ENCODE peak calls at places on chromosomes 2 and 18, in five cellular contexts. One of them, this sample, is unnamed.

GRCh38 chr2:30236591-30237245 is 5.4 kb downstream of the LBH start:
- DNase-seq in Karpas-422: no peak
- DNase-seq in neural progenitor cell: no peak
- DNase-seq in SK-N-SH: no peak
- DNase-seq in neuronal stem cell: no peak
- DNase-seq in this sample: no peak

GRCh38 chr2:196153480-196153879 is 17.9 kb downstream of the STK17B start:
- DNase-seq in Karpas-422: no peak
- DNase-seq in neural progenitor cell: no peak
- DNase-seq in SK-N-SH: no peak
- DNase-seq in neuronal stem cell: no peak
- DNase-seq in this sample: no peak

GRCh38 chr2:2646312-2647051 is 315.4 kb upstream of the MYT1L start:
- DNase-seq in Karpas-422: no peak
- DNase-seq in neural progenitor cell: peak
- DNase-seq in SK-N-SH: peak
- DNase-seq in neuronal stem cell: no peak
- DNase-seq in this sample: no peak

GRCh38 chr18:44098551-44099098 is 582.1 kb upstream of the SETBP1 start:
- DNase-seq in Karpas-422: peak
- DNase-seq in neural progenitor cell: peak
- DNase-seq in SK-N-SH: no peak
- DNase-seq in neuronal stem cell: no peak
- DNase-seq in this sample: peak

GRCh38 chr2:120596990-120597594 is 138.6 kb upstream of the GLI2 start:
- DNase-seq in Karpas-422: no peak
- DNase-seq in neural progenitor cell: peak
- DNase-seq in SK-N-SH: no peak
- DNase-seq in neuronal stem cell: no peak
- DNase-seq in this sample: no peak

GRCh38 chr2:13006829-13007715 is 290.3 kb downstream of the TRIB2 start:
- DNase-seq in Karpas-422: peak
- DNase-seq in neural progenitor cell: peak
- DNase-seq in SK-N-SH: peak
- DNase-seq in neuronal stem cell: peak
- DNase-seq in this sample: peak

GRCh38 chr2:11329759-11330158 is 14.7 kb downstream of the ROCK2 start:
- DNase-seq in Karpas-422: peak
- DNase-seq in neural progenitor cell: no peak
- DNase-seq in SK-N-SH: no peak
- DNase-seq in neuronal stem cell: no peak
- DNase-seq in this sample: no peak

GRCh38 chr18:25080988-25081387 is 271.0 kb downstream of the ZNF521 start:
- DNase-seq in Karpas-422: no peak
- DNase-seq in neural progenitor cell: no peak
- DNase-seq in SK-N-SH: no peak
- DNase-seq in neuronal stem cell: no peak
- DNase-seq in this sample: no peak

GRCh38 chr18:41761329-41762028 is 193.6 kb upstream of the PIK3C3 start:
- DNase-seq in Karpas-422: no peak
- DNase-seq in neural progenitor cell: no peak
- DNase-seq in SK-N-SH: no peak
- DNase-seq in neuronal stem cell: no peak
- DNase-seq in this sample: no peak

GRCh38 chr18:55575949-55576348 is 12.0 kb downstream of the TCF4 start:
- DNase-seq in Karpas-422: no peak
- DNase-seq in neural progenitor cell: no peak
- DNase-seq in SK-N-SH: no peak
- DNase-seq in neuronal stem cell: no peak
- DNase-seq in this sample: no peak

GRCh38 chr2:120985997-120986651 is 250.5 kb downstream of the GLI2 start:
- DNase-seq in Karpas-422: no peak
- DNase-seq in neural progenitor cell: no peak
- DNase-seq in SK-N-SH: peak
- DNase-seq in neuronal stem cell: no peak
- DNase-seq in this sample: no peak

GRCh38 chr2:132974477-132975050 is 304.6 kb upstream of the LYPD1 start:
- DNase-seq in Karpas-422: no peak
- DNase-seq in neural progenitor cell: no peak
- DNase-seq in SK-N-SH: no peak
- DNase-seq in neuronal stem cell: no peak
- DNase-seq in this sample: no peak

GRCh38 chr2:10469955-10470568 is 21.9 kb upstream of the ODC1 start:
- DNase-seq in Karpas-422: no peak
- DNase-seq in neural progenitor cell: no peak
- DNase-seq in SK-N-SH: peak
- DNase-seq in neuronal stem cell: no peak
- DNase-seq in this sample: peak

GRCh38 chr2:220528180-220528579 is 900.8 kb downstream of the SLC4A3 start:
- DNase-seq in Karpas-422: no peak
- DNase-seq in neural progenitor cell: no peak
- DNase-seq in SK-N-SH: no peak
- DNase-seq in neuronal stem cell: no peak
- DNase-seq in this sample: no peak

GRCh38 chr2:3296182-3296972 is 81.2 kb downstream of the EIPR1 start:
- DNase-seq in Karpas-422: no peak
- DNase-seq in neural progenitor cell: no peak
- DNase-seq in SK-N-SH: no peak
- DNase-seq in neuronal stem cell: no peak
- DNase-seq in this sample: no peak

GRCh38 chr2:207770602-207771404 is 1.1 kb upstream of the FZD5 start:
- DNase-seq in Karpas-422: peak
- DNase-seq in neural progenitor cell: peak
- DNase-seq in SK-N-SH: no peak
- DNase-seq in neuronal stem cell: no peak
- DNase-seq in this sample: peak

GRCh38 chr2:46899053-46899452 is 16.6 kb downstream of the MCFD2 start:
- DNase-seq in Karpas-422: no peak
- DNase-seq in neural progenitor cell: no peak
- DNase-seq in SK-N-SH: no peak
- DNase-seq in neuronal stem cell: no peak
- DNase-seq in this sample: no peak

GRCh38 chr18:78766651-78767533 is 212.7 kb upstream of the SALL3 start:
- DNase-seq in Karpas-422: no peak
- DNase-seq in neural progenitor cell: no peak
- DNase-seq in SK-N-SH: no peak
- DNase-seq in neuronal stem cell: no peak
- DNase-seq in this sample: no peak

GRCh38 chr2:99926986-99927385 is 215.4 kb downstream of the AFF3 start:
- DNase-seq in Karpas-422: no peak
- DNase-seq in neural progenitor cell: no peak
- DNase-seq in SK-N-SH: no peak
- DNase-seq in neuronal stem cell: no peak
- DNase-seq in this sample: no peak

GRCh38 chr2:225177098-225177497 is 134.8 kb upstream of the DOCK10 start:
- DNase-seq in Karpas-422: no peak
- DNase-seq in neural progenitor cell: no peak
- DNase-seq in SK-N-SH: no peak
- DNase-seq in neuronal stem cell: no peak
- DNase-seq in this sample: no peak

GRCh38 chr18:11714244-11714918 is 25.3 kb downstream of the GNAL start:
- DNase-seq in Karpas-422: no peak
- DNase-seq in neural progenitor cell: no peak
- DNase-seq in SK-N-SH: no peak
- DNase-seq in neuronal stem cell: no peak
- DNase-seq in this sample: peak

GRCh38 chr18:63974991-63975390 is 5.1 kb downstream of the SERPINB8 start:
- DNase-seq in Karpas-422: peak
- DNase-seq in neural progenitor cell: peak
- DNase-seq in SK-N-SH: no peak
- DNase-seq in neuronal stem cell: no peak
- DNase-seq in this sample: no peak

GRCh38 chr2:165594935-165595255 is 125.4 kb downstream of the CSRNP3 start:
- DNase-seq in Karpas-422: peak
- DNase-seq in neural progenitor cell: no peak
- DNase-seq in SK-N-SH: no peak
- DNase-seq in neuronal stem cell: no peak
- DNase-seq in this sample: no peak

GRCh38 chr18:23703057-23703986 is 14.1 kb downstream of the LAMA3 start:
- DNase-seq in Karpas-422: peak
- DNase-seq in neural progenitor cell: peak
- DNase-seq in SK-N-SH: peak
- DNase-seq in neuronal stem cell: no peak
- DNase-seq in this sample: no peak

GRCh38 chr2:215145611-215146010 is 7.2 kb upstream of the ABCA12 start:
- DNase-seq in Karpas-422: no peak
- DNase-seq in neural progenitor cell: no peak
- DNase-seq in SK-N-SH: no peak
- DNase-seq in neuronal stem cell: no peak
- DNase-seq in this sample: no peak

DNA sequence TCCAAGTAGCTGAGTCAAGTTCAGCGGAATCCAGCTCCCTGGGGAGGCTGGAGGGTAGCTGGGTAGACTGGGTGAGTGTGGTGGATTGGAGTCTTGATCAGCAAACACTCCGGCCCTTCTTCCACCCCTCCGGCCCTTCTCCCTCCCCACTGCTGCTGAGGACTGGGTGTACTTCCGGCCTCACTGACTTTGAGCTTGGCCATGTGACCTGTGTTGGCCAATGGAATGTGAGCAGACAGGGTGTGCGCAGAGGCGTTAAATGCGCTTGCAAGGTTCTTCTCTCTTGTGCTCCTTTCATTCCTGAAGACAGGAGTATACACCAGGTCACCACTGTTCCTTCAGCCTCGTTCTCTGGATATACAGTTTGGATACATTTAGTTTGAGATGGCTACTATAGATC is 2.1 kb upstream of the ARHGAP25 start:
- DNase-seq in Karpas-422: no peak
- DNase-seq in neural progenitor cell: no peak
- DNase-seq in SK-N-SH: no peak
- DNase-seq in neuronal stem cell: no peak
- DNase-seq in this sample: no peak
- H3K27ac ChIP-seq in Karpas-422: no peak
- H3K27ac ChIP-seq in neural progenitor cell: no peak
- H3K27ac ChIP-seq in SK-N-SH: no peak
- H3K27ac ChIP-seq in neuronal stem cell: no peak
- H3K27ac ChIP-seq in this sample: no peak

GRCh38 chr18:2955966-2956521 is 56.9 kb downstream of the LPIN2 start:
- DNase-seq in Karpas-422: no peak
- DNase-seq in neural progenitor cell: no peak
- DNase-seq in SK-N-SH: no peak
- DNase-seq in neuronal stem cell: no peak
- DNase-seq in this sample: no peak

GRCh38 chr18:2960983-2961696 is 51.8 kb downstream of the LPIN2 start:
- DNase-seq in Karpas-422: peak
- DNase-seq in neural progenitor cell: no peak
- DNase-seq in SK-N-SH: no peak
- DNase-seq in neuronal stem cell: no peak
- DNase-seq in this sample: no peak

GRCh38 chr18:2961828-2962227 is 51.1 kb downstream of the LPIN2 start:
- DNase-seq in Karpas-422: peak
- DNase-seq in neural progenitor cell: no peak
- DNase-seq in SK-N-SH: peak
- DNase-seq in neuronal stem cell: no peak
- DNase-seq in this sample: no peak

GRCh38 chr18:2958819-2959298 is 54.1 kb downstream of the LPIN2 start:
- DNase-seq in Karpas-422: no peak
- DNase-seq in neural progenitor cell: no peak
- DNase-seq in SK-N-SH: peak
- DNase-seq in neuronal stem cell: no peak
- DNase-seq in this sample: no peak

DNA sequence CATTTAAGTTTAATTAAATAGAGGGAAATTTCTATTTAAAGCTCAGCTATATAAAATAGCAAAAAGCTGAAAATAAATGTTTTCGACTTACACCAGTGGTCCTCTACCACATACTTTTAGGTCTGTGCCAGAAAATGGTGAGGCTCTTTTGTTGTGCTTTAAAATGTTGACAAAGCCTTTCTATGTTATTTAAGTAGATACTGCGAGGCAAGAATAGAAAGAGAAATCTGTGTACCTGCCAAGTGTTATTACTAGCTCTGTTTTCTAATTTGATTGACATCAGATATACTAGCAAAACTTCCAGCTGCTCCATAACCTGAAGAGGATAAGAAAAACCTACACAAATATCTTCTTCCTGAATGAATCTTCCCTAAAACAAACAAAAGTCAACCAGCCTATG is 53.6 kb downstream of the LPIN2 start:
- DNase-seq in Karpas-422: no peak
- DNase-seq in neural progenitor cell: no peak
- DNase-seq in SK-N-SH: no peak
- DNase-seq in neuronal stem cell: no peak
- DNase-seq in this sample: no peak
- H3K9ac ChIP-seq in Karpas-422: no peak
- H3K9ac ChIP-seq in neural progenitor cell: no peak
- H3K9ac ChIP-seq in SK-N-SH: no peak
- H3K9ac ChIP-seq in neuronal stem cell: no peak
- H3K9ac ChIP-seq in this sample: no peak

GRCh38 chr2:182081602-182082260 is 96.1 kb downstream of the PPP1R1C start:
- DNase-seq in Karpas-422: no peak
- DNase-seq in neural progenitor cell: no peak
- DNase-seq in SK-N-SH: no peak
- DNase-seq in neuronal stem cell: no peak
- DNase-seq in this sample: no peak
- H3K27ac ChIP-seq in Karpas-422: no peak
- H3K27ac ChIP-seq in neural progenitor cell: no peak
- H3K27ac ChIP-seq in SK-N-SH: no peak
- H3K27ac ChIP-seq in neuronal stem cell: no peak
- H3K27ac ChIP-seq in this sample: no peak

GRCh38 chr2:33595385-33595784 is 3.7 kb downstream of the FAM98A start:
- DNase-seq in Karpas-422: no peak
- DNase-seq in neural progenitor cell: no peak
- DNase-seq in SK-N-SH: no peak
- DNase-seq in neuronal stem cell: no peak
- DNase-seq in this sample: no peak

GRCh38 chr2:33599943-33600192 is 769 bp upstream of the FAM98A start:
- DNase-seq in Karpas-422: no peak
- DNase-seq in neural progenitor cell: no peak
- DNase-seq in SK-N-SH: no peak
- DNase-seq in neuronal stem cell: no peak
- DNase-seq in this sample: no peak

GRCh38 chr2:33599175-33599942 is at the start of gene FAM98A:
- DNase-seq in Karpas-422: peak
- DNase-seq in neural progenitor cell: peak
- DNase-seq in SK-N-SH: peak
- DNase-seq in neuronal stem cell: peak
- DNase-seq in this sample: peak

GRCh38 chr2:33597026-33597425 is 2.1 kb downstream of the FAM98A start:
- DNase-seq in Karpas-422: no peak
- DNase-seq in neural progenitor cell: no peak
- DNase-seq in SK-N-SH: no peak
- DNase-seq in neuronal stem cell: no peak
- DNase-seq in this sample: no peak

DNA sequence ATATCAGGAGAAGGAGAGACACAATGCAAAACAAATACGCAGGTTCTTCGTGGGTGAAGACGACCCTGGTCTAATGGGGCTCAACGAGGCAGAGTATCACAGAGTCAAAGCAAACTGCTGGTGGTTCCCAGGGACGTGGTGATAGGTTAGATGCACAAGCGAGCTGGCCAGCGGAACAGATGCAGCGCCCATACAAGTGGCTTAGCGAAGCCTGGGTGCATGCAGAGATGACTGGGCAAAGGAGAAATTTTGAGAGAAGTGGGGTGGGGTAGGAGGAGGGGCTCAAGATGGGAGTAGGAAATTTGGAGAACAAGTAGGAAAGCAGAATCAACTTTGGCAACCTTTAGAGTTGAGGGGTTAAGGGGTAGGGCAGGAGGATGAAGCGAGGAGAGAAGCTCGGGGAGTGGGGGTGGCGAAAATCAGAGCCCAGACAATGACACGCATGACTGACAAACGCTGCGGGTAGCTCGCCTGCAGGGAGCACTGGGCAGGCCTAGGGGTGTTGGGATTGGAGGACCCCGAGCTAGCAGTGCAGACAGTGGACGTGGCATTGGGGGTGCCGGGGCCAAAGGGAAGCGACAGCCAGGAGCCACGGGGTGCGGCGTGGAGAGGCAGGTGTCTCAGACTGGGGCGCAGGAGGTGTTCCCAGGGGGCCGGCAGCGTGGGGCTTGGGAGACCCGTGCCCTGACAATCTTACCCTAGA is 476 bp downstream of the FAM98A start:
- DNase-seq in Karpas-422: peak
- DNase-seq in neural progenitor cell: peak
- DNase-seq in SK-N-SH: peak
- DNase-seq in neuronal stem cell: peak
- DNase-seq in this sample: peak
- H3K9ac ChIP-seq in Karpas-422: peak
- H3K9ac ChIP-seq in neural progenitor cell: no peak
- H3K9ac ChIP-seq in SK-N-SH: peak
- H3K9ac ChIP-seq in neuronal stem cell: peak
- H3K9ac ChIP-seq in this sample: peak